ENCODE peak calls at places on chromosomes 5 and 9, in seven cellular contexts. T is stomach, K is BJ, G is WERI-Rb-1, S is suprapubic skin, J is prostate gland, D is Panc1. A is an unnamed sample. For H3K36me3, the result is how much of the 10 kb centered on the place peaks cover.

GRCh38 chr5:32848120-32848519 is 137.0 kb downstream of the NPR3 start:
- DNase-seq in J (no peak), K (no peak), T (no peak), S (no peak), G (no peak), D (no peak), A (no peak)

GRCh38 chr5:102713682-102714231 is 41.3 kb upstream of the PAM start:
- DNase-seq in T (no peak), S (no peak), K (no peak), D (no peak), J (no peak), G (no peak), A (no peak)

GRCh38 chr5:189976-190365 is 1.3 kb upstream of the LRRC14B start:
- DNase-seq in J (no peak), K (no peak), T (no peak), G (no peak), D (no peak), S (peak), A (no peak)

GRCh38 chr5:172166030-172166429 is 22.0 kb downstream of the STK10 start:
- DNase-seq in D (no peak), G (no peak), J (no peak), S (no peak), K (no peak), T (no peak), A (no peak)

GRCh38 chr5:155455791-155456514 is 442.4 kb downstream of the KIF4B start:
- DNase-seq in J (no peak), G (no peak), T (no peak), D (no peak), K (no peak), S (no peak), A (no peak)

GRCh38 chr5:76391014-76391413 is 12.1 kb upstream of the IQGAP2 start:
- DNase-seq in K (no peak), S (no peak), T (no peak), D (no peak), J (no peak), G (no peak), A (peak)

GRCh38 chr9:84411647-84412267 is 71.2 kb upstream of the SLC28A3 start:
- DNase-seq in T (no peak), D (no peak), K (no peak), S (no peak), J (peak), G (no peak), A (no peak)

GRCh38 chr5:42951847-42952411 is 88.2 kb downstream of the ANXA2R start:
- DNase-seq in D (no peak), J (no peak), T (peak), S (no peak), G (no peak), K (no peak), A (no peak)

GRCh38 chr5:173733831-173734491 is 117.5 kb upstream of the BOD1 start:
- DNase-seq in T (no peak), S (no peak), K (no peak), G (no peak), D (no peak), J (no peak), A (no peak)

GRCh38 chr9:77616191-77616590 is 31.9 kb downstream of the GNA14 start:
- DNase-seq in G (no peak), J (no peak), S (no peak), D (no peak), K (no peak), T (no peak), A (no peak)

GRCh38 chr9:16236326-16236725 is 634.1 kb downstream of the BNC2 start:
- DNase-seq in D (no peak), K (peak), J (no peak), G (no peak), S (no peak), T (no peak), A (no peak)

GRCh38 chr5:176364765-176365662 is at the start of gene ARL10:
- DNase-seq in G (peak), K (no peak), J (no peak), D (no peak), T (no peak), S (no peak), A (no peak)

GRCh38 chr9:117145081-117145480 is 269.8 kb downstream of the ASTN2 start:
- DNase-seq in S (no peak), G (no peak), D (no peak), K (no peak), J (no peak), T (no peak), A (no peak)

GRCh38 chr5:143106175-143106574 is 297.3 kb downstream of the NR3C1 start:
- DNase-seq in T (peak), D (peak), K (no peak), S (no peak), J (no peak), G (peak), A (peak)

GRCh38 chr9:132210472-132211145 is 48.8 kb downstream of the NTNG2 start:
- DNase-seq in J (no peak), K (no peak), T (no peak), D (no peak), S (no peak), G (no peak), A (no peak)

GRCh38 chr9:137499416-137499815 is 40.3 kb upstream of the NSMF start:
- DNase-seq in G (no peak), J (no peak), D (no peak), S (no peak), T (no peak), K (no peak), A (no peak)

GRCh38 chr9:124791106-124791505 is 14.2 kb downstream of the OLFML2A start:
- DNase-seq in S (no peak), T (no peak), K (no peak), D (no peak), G (no peak), J (no peak), A (no peak)

GRCh38 chr5:168991311-168991710 is 309.6 kb downstream of the SLIT3 start:
- DNase-seq in J (no peak), T (no peak), G (no peak), K (no peak), D (no peak), S (no peak), A (no peak)

GRCh38 chr9:38299856-38300255 is 92.6 kb upstream of the ALDH1B1 start:
- DNase-seq in D (no peak), J (no peak), T (no peak), K (no peak), S (no peak), G (no peak), A (no peak)

GRCh38 chr9:128920381-128921058 is at the start of gene PHYHD1:
- DNase-seq in S (no peak), T (peak), G (peak), D (no peak), K (no peak), J (peak), A (no peak)

GRCh38 chr5:33309076-33309475 is 131.7 kb upstream of the TARS1 start:
- DNase-seq in J (no peak), K (no peak), G (no peak), S (no peak), D (no peak), T (no peak), A (no peak)

GRCh38 chr5:1511037-1511436 is 12.7 kb downstream of the LPCAT1 start:
- DNase-seq in S (peak), G (peak), K (no peak), D (no peak), T (no peak), J (no peak), A (peak)

GRCh38 chr5:1512541-1513291 is 11.0 kb downstream of the LPCAT1 start:
- DNase-seq in G (peak), T (peak), J (no peak), S (peak), K (no peak), D (no peak), A (peak)

GRCh38 chr5:1513326-1514026 is 10.3 kb downstream of the LPCAT1 start:
- DNase-seq in G (peak), D (no peak), S (peak), T (peak), J (no peak), K (no peak), A (no peak)

GRCh38 chr5:1510631-1511030 is 13.1 kb downstream of the LPCAT1 start:
- DNase-seq in D (no peak), G (peak), T (no peak), K (no peak), S (no peak), J (no peak), A (peak)

DNA sequence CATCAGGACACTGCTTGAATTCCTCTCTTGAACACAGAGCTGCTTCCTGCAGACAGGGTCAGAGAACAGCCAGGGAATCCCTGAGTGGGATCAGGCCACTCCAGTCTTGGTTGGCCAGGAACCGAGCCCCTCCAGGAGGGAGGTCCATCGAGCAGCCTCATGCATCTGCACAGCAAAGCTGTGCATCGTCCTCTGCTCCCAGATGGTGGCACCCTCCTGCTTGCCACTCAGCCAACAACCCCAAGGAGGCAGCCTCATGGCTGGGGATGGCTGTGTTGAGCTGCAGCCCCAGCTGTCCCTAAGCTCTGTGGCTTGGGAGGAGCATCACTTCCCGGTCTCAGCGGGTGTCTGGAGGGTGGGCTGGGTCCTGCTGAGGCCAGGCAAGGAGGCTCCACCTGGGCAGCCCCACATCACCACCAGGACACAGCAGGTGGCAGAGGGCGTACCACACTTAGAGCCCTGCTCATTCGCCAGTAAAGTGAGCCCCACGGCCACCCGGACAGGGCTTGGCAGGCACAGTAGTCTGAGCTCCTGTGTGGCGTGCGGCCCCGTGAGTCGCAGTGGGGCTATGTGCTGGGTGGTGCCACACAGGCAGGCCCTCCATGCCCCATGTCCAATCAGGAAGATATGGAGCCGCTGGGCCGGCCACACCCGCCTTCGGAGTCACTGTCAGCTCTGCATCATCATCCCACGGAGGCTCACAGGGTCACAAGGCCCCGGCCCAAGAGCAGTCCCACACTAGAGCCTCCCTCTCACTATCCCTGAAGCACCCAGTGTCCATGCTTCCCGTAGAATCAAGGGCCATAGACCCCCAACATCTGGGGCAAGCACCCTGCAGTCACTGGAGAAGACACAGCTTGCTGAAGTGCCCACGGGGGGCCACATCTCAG is 11.9 kb downstream of the LPCAT1 start:
- DNase-seq in J (no peak), T (peak), G (peak), D (no peak), K (peak), S (peak), A (peak)
- H3K36me3 ChIP-seq in J (under half), T (half or more), G (half or more), D (under half), K (under half), S (under half), A (half or more)

GRCh38 chr9:134792627-134793026 is 88.0 kb upstream of the FCN2 start:
- DNase-seq in T (no peak), D (no peak), S (no peak), G (no peak), K (no peak), J (no peak), A (no peak)
- H3K36me3 ChIP-seq in T (half or more), D (under half), S (under half), G (under half), K (under half), J (under half), A (under half)

DNA sequence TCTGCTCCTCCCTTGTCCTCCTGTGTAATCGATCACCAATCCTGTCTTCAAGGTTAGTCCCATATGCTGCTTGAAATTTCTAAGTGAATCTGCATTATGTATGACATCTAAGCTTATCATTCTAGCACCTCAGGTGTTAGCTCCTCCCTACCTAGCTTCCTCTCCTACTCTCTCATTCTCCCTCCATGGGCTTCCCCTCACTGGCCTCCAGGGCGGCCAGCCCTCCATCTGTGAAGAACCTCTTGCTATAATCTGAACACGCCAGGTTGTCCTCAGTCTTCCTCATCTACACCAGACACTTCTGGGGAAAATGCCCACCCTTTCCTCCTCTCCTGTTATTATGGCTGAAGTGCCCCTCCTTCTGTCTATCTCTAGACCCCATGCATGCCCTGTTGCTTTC is 599.3 kb upstream of the KLF4 start:
- DNase-seq in T (no peak), G (no peak), D (no peak), K (no peak), S (no peak), J (no peak), A (no peak)
- H3K36me3 ChIP-seq in T (under half), G (under half), D (under half), K (under half), S (under half), J (under half), A (under half)

DNA sequence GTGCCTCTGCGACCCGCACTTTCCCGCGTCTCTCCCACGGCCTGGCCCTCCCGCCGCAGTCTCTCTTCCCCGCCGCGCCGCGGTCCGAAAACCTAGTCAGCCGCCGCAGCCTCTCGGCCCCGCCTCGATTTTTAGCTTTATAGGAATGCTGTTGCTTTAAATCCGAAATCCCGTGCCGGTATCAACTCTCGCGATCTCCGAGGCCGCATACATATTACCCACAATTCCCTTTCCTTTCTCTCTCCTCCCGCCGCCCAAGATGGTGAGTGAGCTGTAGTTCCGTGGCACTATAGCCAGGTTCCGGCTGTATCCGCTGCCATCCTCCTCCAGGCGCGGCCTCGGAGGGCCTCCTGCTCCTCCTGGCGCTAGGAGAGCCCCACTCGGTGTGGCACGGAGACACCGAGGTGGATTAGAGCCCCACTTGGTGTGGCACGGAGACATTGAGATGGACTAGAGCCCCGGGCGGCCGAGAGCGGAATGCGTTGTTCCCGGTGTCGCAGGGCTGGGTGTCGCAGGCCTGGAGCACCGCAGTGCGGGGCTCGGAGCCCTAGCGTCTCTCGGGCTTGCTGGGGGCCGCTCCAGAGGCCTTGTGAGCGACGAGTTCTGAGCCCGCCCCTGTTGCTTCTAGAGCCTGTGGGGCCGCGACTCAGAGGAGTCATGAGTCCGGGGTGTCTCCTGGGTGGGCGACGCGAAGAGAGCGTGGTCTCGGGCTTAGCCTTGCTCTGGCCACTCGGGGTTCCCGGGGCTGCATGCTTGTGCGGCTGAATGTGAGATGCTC is at the start of the genes MED22 and RPL7A:
- DNase-seq in K (peak), D (peak), S (peak), G (peak), J (peak), T (peak), A (peak)
- H3K36me3 ChIP-seq in K (half or more), D (under half), S (half or more), G (half or more), J (under half), T (half or more), A (half or more)

DNA sequence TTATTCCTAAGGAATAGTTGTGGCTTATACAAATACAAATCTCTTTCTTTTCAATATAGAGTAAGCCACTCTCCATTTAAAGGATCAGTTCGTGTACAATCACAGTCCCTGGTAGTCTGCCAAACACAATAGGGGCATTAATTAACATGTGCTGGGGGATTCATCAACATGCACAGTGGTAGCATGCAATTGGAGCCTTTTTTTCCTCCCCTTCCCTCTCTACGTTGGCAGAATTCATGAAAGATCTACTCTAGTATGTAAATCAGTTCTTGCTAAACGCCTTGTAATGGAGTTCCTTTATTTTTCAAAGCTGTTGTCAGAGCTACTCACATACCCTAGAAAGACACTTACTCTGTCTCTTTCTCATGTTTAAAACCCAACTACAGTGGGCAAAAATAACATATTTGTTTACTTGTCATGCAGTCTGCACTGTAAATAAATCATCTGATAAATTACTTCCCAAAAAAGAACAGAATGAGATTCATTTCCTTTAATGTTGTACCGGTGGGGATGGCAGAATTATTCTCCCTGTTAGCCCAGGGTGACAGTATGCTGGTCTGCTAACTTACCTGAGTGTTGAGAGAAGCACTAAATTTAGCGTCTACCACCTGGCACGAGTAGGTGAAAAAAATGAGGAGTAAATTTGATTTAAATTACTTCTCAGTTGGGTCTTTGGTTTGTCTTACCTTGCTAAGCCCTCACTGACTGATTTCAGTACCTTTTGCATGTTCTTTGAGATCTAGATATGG is 341.5 kb upstream of the CCNH start:
- DNase-seq in D (no peak), S (no peak), T (no peak), J (no peak), G (no peak), K (no peak), A (no peak)
- H3K36me3 ChIP-seq in D (under half), S (under half), T (under half), J (under half), G (under half), K (under half), A (under half)

GRCh38 chr9:121778252-121779225 is 127.1 kb downstream of the DAB2IP start:
- DNase-seq in D (no peak), J (no peak), G (no peak), K (no peak), T (no peak), S (no peak), A (no peak)
- H3K36me3 ChIP-seq in D (under half), J (under half), G (half or more), K (under half), T (half or more), S (half or more), A (under half)

GRCh38 chr9:93562157-93562556 is 14.2 kb upstream of the PHF2 start:
- DNase-seq in G (no peak), K (no peak), J (peak), T (no peak), S (no peak), D (no peak), A (no peak)

GRCh38 chr9:93567271-93567959 is 9.0 kb upstream of the PHF2 start:
- DNase-seq in S (no peak), T (no peak), J (no peak), K (no peak), G (peak), D (no peak), A (peak)

GRCh38 chr9:93566408-93567270 is 9.7 kb upstream of the PHF2 start:
- DNase-seq in S (peak), J (peak), D (peak), T (peak), K (peak), G (peak), A (peak)

GRCh38 chr9:93568169-93568568 is 8.2 kb upstream of the PHF2 start:
- DNase-seq in D (no peak), S (no peak), G (no peak), K (no peak), T (no peak), J (no peak), A (no peak)

DNA sequence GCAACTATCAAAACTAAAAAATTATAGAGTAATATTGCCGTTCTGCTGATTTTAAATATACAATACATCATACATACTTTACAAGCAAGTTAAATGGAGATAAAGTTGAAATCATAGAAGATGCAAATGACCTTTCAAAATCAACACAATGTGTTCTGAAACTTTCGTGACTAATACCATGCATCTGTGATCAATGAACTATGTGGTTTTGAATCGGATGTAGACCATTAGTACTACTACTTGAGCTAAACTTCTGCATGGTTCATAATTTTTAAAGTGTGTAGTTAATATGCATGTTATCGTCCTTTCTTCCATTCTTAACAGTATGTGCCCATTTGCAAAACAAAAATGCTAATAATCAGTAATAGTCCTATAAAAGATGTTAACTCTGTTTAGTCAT is 11.3 kb upstream of the PHF2 start:
- DNase-seq in G (no peak), S (no peak), J (no peak), K (no peak), D (no peak), T (no peak), A (no peak)
- H3K36me3 ChIP-seq in G (under half), S (under half), J (under half), K (under half), D (under half), T (half or more), A (under half)